ENCODE peak calls at places on chromosomes 3 and 15, in nine cellular contexts. One of them, this sample, is unnamed.

GRCh38 chr3:171491412-171491811 is 31.2 kb upstream of the TNIK start:
- DNase-seq in tibial artery: no peak
- DNase-seq in small intestine: peak; percentile 46
- DNase-seq in GM12878: no peak
- DNase-seq in right lobe of liver: no peak
- DNase-seq in upper lobe of right lung: no peak
- DNase-seq in body of pancreas: no peak
- DNase-seq in adrenal gland: no peak
- DNase-seq in AG04450: no peak
- DNase-seq in this sample: no peak

GRCh38 chr3:136584728-136585127 is 167.4 kb downstream of the STAG1 start:
- DNase-seq in small intestine: no peak
- DNase-seq in body of pancreas: no peak
- DNase-seq in tibial artery: no peak
- DNase-seq in AG04450: no peak
- DNase-seq in upper lobe of right lung: no peak
- DNase-seq in right lobe of liver: no peak
- DNase-seq in GM12878: no peak
- DNase-seq in adrenal gland: no peak
- DNase-seq in this sample: no peak

GRCh38 chr3:18474202-18474601 is 49.1 kb upstream of the SATB1 start:
- DNase-seq in right lobe of liver: no peak
- DNase-seq in AG04450: no peak
- DNase-seq in upper lobe of right lung: no peak
- DNase-seq in adrenal gland: no peak
- DNase-seq in body of pancreas: no peak
- DNase-seq in tibial artery: no peak
- DNase-seq in small intestine: no peak
- DNase-seq in GM12878: no peak
- DNase-seq in this sample: no peak

GRCh38 chr15:84685304-84685703 is 27.3 kb upstream of the NMB start:
- DNase-seq in right lobe of liver: no peak
- DNase-seq in adrenal gland: peak; percentile 65
- DNase-seq in body of pancreas: peak; percentile 9
- DNase-seq in tibial artery: peak; percentile 73
- DNase-seq in small intestine: no peak
- DNase-seq in upper lobe of right lung: no peak
- DNase-seq in GM12878: no peak
- DNase-seq in AG04450: peak; percentile 32
- DNase-seq in this sample: peak; percentile 48

GRCh38 chr15:88255496-88256171 is 905 bp downstream of the NTRK3 start:
- DNase-seq in GM12878: no peak
- DNase-seq in body of pancreas: peak; percentile 24
- DNase-seq in adrenal gland: no peak
- DNase-seq in upper lobe of right lung: peak; percentile 70
- DNase-seq in tibial artery: peak; percentile 80
- DNase-seq in AG04450: no peak
- DNase-seq in small intestine: no peak
- DNase-seq in right lobe of liver: no peak
- DNase-seq in this sample: no peak

GRCh38 chr3:169668957-169669681 is 5.6 kb upstream of the MECOM start:
- DNase-seq in tibial artery: peak; percentile 77
- DNase-seq in right lobe of liver: no peak
- DNase-seq in small intestine: peak; percentile 74
- DNase-seq in body of pancreas: peak; percentile 96
- DNase-seq in adrenal gland: peak; percentile 58
- DNase-seq in GM12878: no peak
- DNase-seq in upper lobe of right lung: peak; percentile 94
- DNase-seq in AG04450: no peak
- DNase-seq in this sample: peak; percentile 18

GRCh38 chr15:75891895-75892294 is 11.8 kb upstream of the FBXO22 start:
- DNase-seq in right lobe of liver: no peak
- DNase-seq in adrenal gland: no peak
- DNase-seq in AG04450: peak; percentile 77
- DNase-seq in tibial artery: no peak
- DNase-seq in GM12878: no peak
- DNase-seq in body of pancreas: no peak
- DNase-seq in upper lobe of right lung: no peak
- DNase-seq in small intestine: no peak
- DNase-seq in this sample: peak; percentile 63

GRCh38 chr3:15634671-15635661 is 33.4 kb downstream of the BTD start:
- DNase-seq in tibial artery: no peak
- DNase-seq in small intestine: no peak
- DNase-seq in body of pancreas: no peak
- DNase-seq in upper lobe of right lung: no peak
- DNase-seq in GM12878: no peak
- DNase-seq in adrenal gland: peak; percentile 45
- DNase-seq in AG04450: no peak
- DNase-seq in right lobe of liver: no peak
- DNase-seq in this sample: no peak

GRCh38 chr3:88149516-88150362 is at the start of gene C3orf38:
- DNase-seq in small intestine: peak; percentile 90
- DNase-seq in right lobe of liver: peak; percentile 92
- DNase-seq in GM12878: peak; percentile 64
- DNase-seq in adrenal gland: peak; percentile 92
- DNase-seq in tibial artery: peak; percentile 93
- DNase-seq in body of pancreas: peak; percentile 92
- DNase-seq in upper lobe of right lung: peak; percentile 91
- DNase-seq in AG04450: peak; percentile 69
- DNase-seq in this sample: peak; percentile 91

GRCh38 chr3:141498592-141499223 is 11.9 kb downstream of the RASA2 start:
- DNase-seq in tibial artery: no peak
- DNase-seq in adrenal gland: peak; percentile 27
- DNase-seq in AG04450: no peak
- DNase-seq in small intestine: peak; percentile 75
- DNase-seq in upper lobe of right lung: no peak
- DNase-seq in right lobe of liver: no peak
- DNase-seq in GM12878: peak; percentile 74
- DNase-seq in body of pancreas: peak; percentile 33
- DNase-seq in this sample: no peak

GRCh38 chr3:197168606-197169005 is 129.8 kb downstream of the DLG1 start:
- DNase-seq in upper lobe of right lung: no peak
- DNase-seq in right lobe of liver: no peak
- DNase-seq in small intestine: no peak
- DNase-seq in adrenal gland: no peak
- DNase-seq in AG04450: no peak
- DNase-seq in body of pancreas: no peak
- DNase-seq in tibial artery: no peak
- DNase-seq in GM12878: no peak
- DNase-seq in this sample: no peak

GRCh38 chr3:175383813-175384212 is 524.7 kb downstream of the NAALADL2 start:
- DNase-seq in tibial artery: no peak
- DNase-seq in AG04450: no peak
- DNase-seq in adrenal gland: no peak
- DNase-seq in GM12878: no peak
- DNase-seq in small intestine: no peak
- DNase-seq in body of pancreas: no peak
- DNase-seq in right lobe of liver: no peak
- DNase-seq in upper lobe of right lung: no peak
- DNase-seq in this sample: no peak

GRCh38 chr3:14441240-14441919 is 39.0 kb downstream of the SLC6A6 start:
- DNase-seq in adrenal gland: peak; percentile 51
- DNase-seq in upper lobe of right lung: no peak
- DNase-seq in AG04450: no peak
- DNase-seq in GM12878: no peak
- DNase-seq in small intestine: no peak
- DNase-seq in right lobe of liver: no peak
- DNase-seq in tibial artery: no peak
- DNase-seq in body of pancreas: no peak
- DNase-seq in this sample: no peak

GRCh38 chr3:100893590-100893989 is 99.6 kb downstream of the ABI3BP start:
- DNase-seq in right lobe of liver: no peak
- DNase-seq in AG04450: no peak
- DNase-seq in small intestine: peak; percentile 14
- DNase-seq in adrenal gland: peak; percentile 26
- DNase-seq in upper lobe of right lung: peak; percentile 61
- DNase-seq in body of pancreas: no peak
- DNase-seq in GM12878: no peak
- DNase-seq in tibial artery: peak; percentile 66
- DNase-seq in this sample: peak; percentile 22

GRCh38 chr15:40091861-40092415 is 16.7 kb downstream of the BMF start:
- DNase-seq in small intestine: no peak
- DNase-seq in tibial artery: peak; percentile 17
- DNase-seq in body of pancreas: no peak
- DNase-seq in AG04450: no peak
- DNase-seq in upper lobe of right lung: no peak
- DNase-seq in right lobe of liver: no peak
- DNase-seq in adrenal gland: no peak
- DNase-seq in GM12878: no peak
- DNase-seq in this sample: no peak

GRCh38 chr15:40092416-40093223 is 16.1 kb downstream of the BMF start:
- DNase-seq in GM12878: no peak
- DNase-seq in body of pancreas: peak; percentile 59
- DNase-seq in tibial artery: peak; percentile 87
- DNase-seq in AG04450: peak; percentile 76
- DNase-seq in adrenal gland: peak; percentile 73
- DNase-seq in upper lobe of right lung: peak; percentile 74
- DNase-seq in small intestine: peak; percentile 75
- DNase-seq in right lobe of liver: peak; percentile 86
- DNase-seq in this sample: no peak

GRCh38 chr15:40088929-40089755 is 19.5 kb downstream of the BMF start:
- DNase-seq in body of pancreas: no peak
- DNase-seq in right lobe of liver: no peak
- DNase-seq in tibial artery: peak; percentile 28
- DNase-seq in small intestine: no peak
- DNase-seq in GM12878: no peak
- DNase-seq in upper lobe of right lung: peak; percentile 27
- DNase-seq in adrenal gland: no peak
- DNase-seq in AG04450: no peak
- DNase-seq in this sample: no peak

GRCh38 chr15:40093224-40093842 is 15.3 kb downstream of the BMF start:
- DNase-seq in small intestine: no peak
- DNase-seq in tibial artery: peak; percentile 68
- DNase-seq in body of pancreas: no peak
- DNase-seq in adrenal gland: no peak
- DNase-seq in GM12878: no peak
- DNase-seq in AG04450: no peak
- DNase-seq in right lobe of liver: no peak
- DNase-seq in upper lobe of right lung: peak; percentile 58
- DNase-seq in this sample: peak; percentile 54

GRCh38 chr15:40090774-40091455 is 17.8 kb downstream of the BMF start:
- DNase-seq in right lobe of liver: no peak
- DNase-seq in GM12878: no peak
- DNase-seq in upper lobe of right lung: peak; percentile 53
- DNase-seq in tibial artery: peak; percentile 61
- DNase-seq in small intestine: no peak
- DNase-seq in adrenal gland: no peak
- DNase-seq in AG04450: no peak
- DNase-seq in body of pancreas: no peak
- DNase-seq in this sample: no peak
- H3K27ac ChIP-seq in right lobe of liver: no peak overlapping the region
- H3K27ac ChIP-seq in GM12878: no peak overlapping the region
- H3K27ac ChIP-seq in upper lobe of right lung: no peak overlapping the region
- H3K27ac ChIP-seq in tibial artery: no peak overlapping the region
- H3K27ac ChIP-seq in small intestine: no peak overlapping the region
- H3K27ac ChIP-seq in adrenal gland: no peak overlapping the region
- H3K27ac ChIP-seq in AG04450: peak overlapping the region; percentile 39
- H3K27ac ChIP-seq in body of pancreas: no peak overlapping the region
- H3K27ac ChIP-seq in this sample: no peak overlapping the region

DNA sequence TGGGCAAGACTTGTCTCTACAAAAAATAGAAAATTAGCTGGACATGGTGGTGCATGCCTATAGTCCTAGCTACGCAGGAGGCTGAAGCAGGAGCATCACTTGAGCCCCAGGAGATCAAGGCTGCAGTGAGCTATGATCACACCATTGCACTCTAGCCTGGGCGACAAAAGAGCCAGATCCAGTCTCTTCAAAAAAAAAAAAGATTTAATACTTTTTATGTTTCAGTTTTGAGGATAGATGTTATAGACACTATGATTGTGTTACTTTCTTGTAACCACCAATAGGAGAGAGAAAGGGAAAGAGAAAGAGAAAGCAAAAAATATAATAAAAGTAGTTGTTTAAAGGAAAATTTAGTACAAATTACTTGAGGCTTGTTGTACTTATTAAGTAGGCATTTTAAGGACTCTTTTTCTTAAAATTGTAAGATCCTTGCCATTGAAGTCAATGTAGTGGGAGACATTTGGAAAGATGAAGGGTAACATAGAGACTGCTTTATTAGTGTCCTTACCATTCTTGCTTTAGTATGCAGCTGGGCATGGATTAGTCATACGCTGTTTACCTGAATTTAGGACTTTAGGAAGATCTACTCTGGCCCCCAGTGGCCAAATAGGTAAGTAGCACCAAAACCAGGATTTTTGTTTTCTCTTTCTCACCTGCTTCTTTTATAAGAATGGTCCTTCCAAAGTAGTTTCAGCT is 35.1 kb upstream of the ZDHHC23 start:
- DNase-seq in AG04450: peak; percentile 32
- DNase-seq in tibial artery: no peak
- DNase-seq in small intestine: peak; percentile 80
- DNase-seq in body of pancreas: peak; percentile 65
- DNase-seq in right lobe of liver: peak; percentile 52
- DNase-seq in upper lobe of right lung: no peak
- DNase-seq in GM12878: peak; percentile 35
- DNase-seq in adrenal gland: peak; percentile 50
- DNase-seq in this sample: no peak
- H3K4me3 ChIP-seq in AG04450: no peak overlapping the region
- H3K4me3 ChIP-seq in tibial artery: no peak overlapping the region
- H3K4me3 ChIP-seq in small intestine: no peak overlapping the region
- H3K4me3 ChIP-seq in body of pancreas: no peak overlapping the region
- H3K4me3 ChIP-seq in right lobe of liver: no peak overlapping the region
- H3K4me3 ChIP-seq in upper lobe of right lung: no peak overlapping the region
- H3K4me3 ChIP-seq in GM12878: no peak overlapping the region
- H3K4me3 ChIP-seq in adrenal gland: no peak overlapping the region
- H3K4me3 ChIP-seq in this sample: no peak overlapping the region

DNA sequence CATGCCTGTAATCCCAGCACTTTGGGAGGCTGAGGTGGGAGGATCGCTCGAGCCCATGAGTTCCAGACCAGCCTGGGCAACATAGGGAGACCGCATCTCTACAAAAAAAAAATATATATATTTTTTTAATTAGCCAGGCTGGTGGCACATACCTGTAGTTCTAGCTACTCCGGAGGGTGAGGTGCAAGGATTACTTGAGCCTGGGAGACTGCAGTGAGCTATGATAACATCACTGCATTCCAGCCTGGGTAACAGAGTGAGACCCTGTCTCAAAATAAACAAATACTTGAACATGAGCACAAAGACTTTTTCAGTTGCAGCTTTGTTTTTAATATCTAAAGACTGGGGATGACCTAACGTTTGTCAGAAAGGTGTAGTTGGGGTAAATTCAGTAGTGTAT is 31.3 kb upstream of the GATM start:
- DNase-seq in right lobe of liver: no peak
- DNase-seq in AG04450: no peak
- DNase-seq in body of pancreas: no peak
- DNase-seq in upper lobe of right lung: no peak
- DNase-seq in GM12878: no peak
- DNase-seq in adrenal gland: no peak
- DNase-seq in small intestine: no peak
- DNase-seq in tibial artery: no peak
- DNase-seq in this sample: no peak
- H3K27ac ChIP-seq in right lobe of liver: no peak overlapping the region
- H3K27ac ChIP-seq in AG04450: no peak overlapping the region
- H3K27ac ChIP-seq in body of pancreas: no peak overlapping the region
- H3K27ac ChIP-seq in upper lobe of right lung: no peak overlapping the region
- H3K27ac ChIP-seq in GM12878: no peak overlapping the region
- H3K27ac ChIP-seq in adrenal gland: no peak overlapping the region
- H3K27ac ChIP-seq in small intestine: no peak overlapping the region
- H3K27ac ChIP-seq in tibial artery: no peak overlapping the region
- H3K27ac ChIP-seq in this sample: no peak overlapping the region

GRCh38 chr3:71048948-71049347 is 534.6 kb downstream of the FOXP1 start:
- DNase-seq in upper lobe of right lung: no peak
- DNase-seq in right lobe of liver: no peak
- DNase-seq in GM12878: no peak
- DNase-seq in adrenal gland: no peak
- DNase-seq in small intestine: peak; percentile 50
- DNase-seq in body of pancreas: no peak
- DNase-seq in tibial artery: no peak
- DNase-seq in AG04450: no peak
- DNase-seq in this sample: peak; percentile 47
- H3K4me3 ChIP-seq in upper lobe of right lung: no peak overlapping the region
- H3K4me3 ChIP-seq in right lobe of liver: no peak overlapping the region
- H3K4me3 ChIP-seq in GM12878: no peak overlapping the region
- H3K4me3 ChIP-seq in adrenal gland: no peak overlapping the region
- H3K4me3 ChIP-seq in small intestine: no peak overlapping the region
- H3K4me3 ChIP-seq in body of pancreas: no peak overlapping the region
- H3K4me3 ChIP-seq in tibial artery: no peak overlapping the region
- H3K4me3 ChIP-seq in AG04450: no peak overlapping the region
- H3K4me3 ChIP-seq in this sample: no peak overlapping the region

This sample was measured in SJSA1.